ENCODE peak calls at places on chromosome 17, in four cellular contexts. Q is A549, C is K562, A is HepG2. K is an unnamed sample.

GRCh38 chr17:32102697-32103096 is 39.6 kb upstream of the RHOT1 start:
- DNase-seq in A (no peak), C (no peak), Q (no peak), K (no peak)

GRCh38 chr17:17693253-17693954 is 12.1 kb downstream of the RAI1 start:
- DNase-seq in Q (no peak), A (peak; percentile 88), C (no peak), K (peak; percentile 71)

GRCh38 chr17:3039748-3040147 is 23.7 kb downstream of the OR1D5 start:
- DNase-seq in C (no peak), A (no peak), Q (no peak), K (no peak)

GRCh38 chr17:7308625-7309433 is 1.4 kb downstream of the EIF5A start:
- DNase-seq in Q (peak; percentile 97), A (peak; percentile 79), C (peak; percentile 83), K (peak; percentile 91)

GRCh38 chr17:34059423-34060220 is 195.5 kb upstream of the CCL2 start:
- DNase-seq in Q (no peak), C (no peak), A (no peak), K (no peak)

GRCh38 chr17:7403902-7404736 is at the start of gene TMEM256:
- DNase-seq in A (peak; percentile 98), C (peak; percentile 98), Q (peak; percentile 98), K (peak; percentile 100)

GRCh38 chr17:6496636-6497441 is 52.6 kb downstream of the PIMREG start:
- DNase-seq in A (no peak), C (no peak), Q (no peak), K (no peak)

GRCh38 chr17:39094607-39095308 is 56.7 kb downstream of the PLXDC1 start:
- DNase-seq in Q (no peak), C (no peak), A (no peak), K (no peak)

GRCh38 chr17:320809-321385 is 31.7 kb downstream of the RPH3AL start:
- DNase-seq in A (no peak), C (no peak), Q (no peak), K (peak; percentile 78)

GRCh38 chr17:77651983-77652382 is 306.5 kb upstream of the TNRC6C start:
- DNase-seq in A (no peak), Q (no peak), C (no peak), K (no peak)
- TF ChIP-seq JUNB in A (no peak), Q (no peak), C (no peak), K (no peak)

GRCh38 chr17:80147035-80147939 is at the start of gene EIF4A3:
- DNase-seq in C (peak; percentile 99), Q (peak; percentile 100), A (peak; percentile 99), K (peak; percentile 100)
- TF ChIP-seq REST in C (no peak), Q (peak; percentile 96), A (no peak), K (no peak)

GRCh38 chr17:15239471-15239870 is 25.7 kb downstream of the PMP22 start:
- DNase-seq in C (no peak), Q (no peak), A (no peak), K (no peak)

GRCh38 chr17:15238064-15238463 is 27.1 kb downstream of the PMP22 start:
- DNase-seq in C (no peak), Q (no peak), A (no peak), K (no peak)

GRCh38 chr17:15236281-15237105 is 28.6 kb downstream of the PMP22 start:
- DNase-seq in Q (no peak), A (no peak), C (peak; percentile 74), K (no peak)

GRCh38 chr17:15233971-15234370 is 31.2 kb downstream of the PMP22 start:
- DNase-seq in C (no peak), A (no peak), Q (no peak), K (no peak)

DNA sequence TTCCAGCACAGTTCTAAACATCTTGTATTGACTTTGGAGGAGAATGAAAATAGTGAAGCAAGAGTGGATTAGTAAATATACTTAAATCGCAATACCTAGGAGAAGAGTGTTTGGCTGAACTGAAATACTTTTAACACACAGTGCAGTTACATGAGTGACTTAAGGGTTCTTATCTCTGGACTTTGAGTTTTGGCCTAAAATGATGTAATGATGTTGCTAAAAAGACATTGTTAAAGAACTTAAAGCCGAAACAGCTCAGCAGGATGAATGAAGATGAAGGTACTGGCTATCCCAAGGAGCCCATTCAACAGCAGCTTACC is 28.1 kb downstream of the PMP22 start:
- DNase-seq in A (peak; percentile 67), Q (no peak), C (no peak), K (no peak)
- H3K4me2 ChIP-seq in A (peak overlapping the region; percentile 28), Q (no peak overlapping the region), C (peak overlapping the region; percentile 70), K (no peak overlapping the region)

GRCh38 chr17:4248504-4249277 is 15.1 kb downstream of the ANKFY1 start:
- DNase-seq in A (no peak), Q (no peak), C (no peak), K (no peak)

GRCh38 chr17:4249452-4250029 is 14.2 kb downstream of the ANKFY1 start:
- DNase-seq in A (peak; percentile 40), C (peak; percentile 89), Q (peak; percentile 78), K (peak; percentile 81)

GRCh38 chr17:4247361-4247980 is 16.3 kb downstream of the ANKFY1 start:
- DNase-seq in C (no peak), Q (no peak), A (no peak), K (no peak)

GRCh38 chr17:4246674-4247073 is 17.1 kb downstream of the ANKFY1 start:
- DNase-seq in A (no peak), C (no peak), Q (no peak), K (no peak)

GRCh38 chr17:4247981-4248388 is 15.8 kb downstream of the ANKFY1 start:
- DNase-seq in A (peak; percentile 55), Q (no peak), C (peak; percentile 60), K (peak; percentile 38)
- TF ChIP-seq JUNB in A (no peak), Q (no peak), C (no peak), K (no peak)

DNA sequence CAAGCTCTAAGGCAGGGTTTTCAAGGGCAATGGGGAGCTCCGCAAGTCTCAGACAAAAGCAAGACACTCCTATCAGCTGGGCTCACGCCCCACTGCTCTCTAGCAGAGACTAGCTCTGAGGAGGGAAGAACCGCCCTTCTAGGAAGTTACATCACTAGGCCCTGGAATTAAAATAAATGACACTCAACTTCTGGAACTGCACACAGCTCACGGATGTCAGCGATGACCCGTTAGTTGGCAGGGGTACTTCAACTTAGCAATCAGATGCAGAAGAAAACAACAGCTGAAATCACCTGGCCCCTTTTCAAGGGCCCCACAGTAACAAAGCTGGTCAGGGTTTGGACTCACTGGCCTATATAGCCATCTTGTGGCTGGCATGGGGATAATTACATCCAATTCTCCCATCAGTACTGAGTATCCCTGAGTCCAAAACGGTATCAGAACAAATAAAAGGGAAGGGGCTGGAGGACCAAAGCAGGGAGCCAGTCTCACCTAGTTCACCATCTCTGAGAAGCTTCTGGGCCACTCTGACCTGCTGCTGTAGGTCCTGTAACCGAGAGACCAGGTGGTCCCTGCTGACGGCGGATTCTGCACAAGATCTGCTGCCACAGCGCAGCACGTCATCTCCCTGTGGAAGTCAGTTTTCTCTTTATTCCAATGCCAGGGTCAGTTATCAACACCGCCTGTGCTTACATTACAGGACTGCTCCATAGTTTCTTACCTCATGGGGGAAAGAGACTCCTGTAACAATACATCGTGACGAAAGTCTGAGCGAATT is 22.2 kb downstream of the SERPINF1 start:
- DNase-seq in Q (peak; percentile 77), C (peak; percentile 48), A (peak; percentile 67), K (peak; percentile 55)
- TF ChIP-seq REST in Q (no peak), C (no peak), A (no peak), K (no peak)

GRCh38 chr17:14559720-14560119 is 258.8 kb downstream of the HS3ST3B1 start:
- DNase-seq in A (no peak), C (no peak), Q (no peak), K (no peak)
- H3K4me2 ChIP-seq in A (no peak overlapping the region), C (no peak overlapping the region), Q (no peak overlapping the region), K (peak overlapping the region; percentile 65)

GRCh38 chr17:81196505-81197408 is 26.0 kb downstream of the CEP131 start:
- DNase-seq in Q (no peak), A (no peak), C (no peak), K (no peak)
- TF ChIP-seq JUNB in Q (no peak), A (no peak), C (no peak), K (no peak)

GRCh38 chr17:63832455-63832854 is 5.0 kb upstream of the FTSJ3 start:
- DNase-seq in C (no peak), Q (no peak), A (no peak), K (peak; percentile 30)

GRCh38 chr17:63834431-63835166 is 7.1 kb upstream of the FTSJ3 start:
- DNase-seq in C (peak; percentile 89), Q (peak; percentile 92), A (peak; percentile 81), K (peak; percentile 90)

GRCh38 chr17:63833741-63834373 is 6.4 kb upstream of the FTSJ3 start:
- DNase-seq in A (no peak), Q (no peak), C (no peak), K (no peak)

GRCh38 chr17:63832014-63832413 is 4.6 kb upstream of the FTSJ3 start:
- DNase-seq in A (no peak), Q (no peak), C (no peak), K (no peak)

GRCh38 chr17:63833026-63833740 is 5.7 kb upstream of the FTSJ3 start:
- DNase-seq in C (no peak), Q (no peak), A (no peak), K (no peak)
- TF ChIP-seq REST in C (no peak), Q (no peak), A (no peak), K (no peak)

DNA sequence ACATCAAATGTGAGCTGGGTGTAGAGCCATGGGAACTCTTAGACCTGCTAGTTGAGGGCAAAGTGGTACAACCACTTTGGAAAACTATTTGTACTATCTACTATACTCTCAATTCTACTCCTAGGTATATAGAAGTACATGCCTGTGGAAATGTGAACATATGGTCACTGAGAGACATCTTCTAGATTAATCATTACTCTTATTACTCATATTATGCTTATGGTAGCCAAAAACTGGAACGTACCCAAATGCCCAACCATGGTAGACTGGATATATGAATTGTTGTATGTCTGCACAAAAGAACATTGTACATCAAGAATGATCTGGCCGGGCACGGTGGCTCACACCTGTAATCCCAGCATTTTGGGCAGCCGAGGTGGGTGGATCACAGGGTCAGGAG is 2.7 kb downstream of the WDR45B start:
- DNase-seq in Q (no peak), C (no peak), A (no peak), K (no peak)
- H3K4me2 ChIP-seq in Q (peak overlapping the region; percentile 98), C (no peak overlapping the region), A (peak overlapping the region; percentile 99), K (no peak overlapping the region)

GRCh38 chr17:36602030-36602737 is 801 bp downstream of the MRM1 start:
- DNase-seq in A (no peak), C (peak; percentile 43), Q (no peak), K (peak; percentile 46)
- TF ChIP-seq JUNB in A (no peak), C (no peak), Q (no peak), K (no peak)

K was measured in GM23338.